ENCODE peak calls at places on chromosome 14, in nine cellular contexts. H, U, D, W, X, V, G, B and S are unnamed samples.

GRCh38 chr14:105926415-105927093 is 400.2 kb downstream of the TMEM121 start:
- DNase-seq in B (no peak), G (no peak), X (peak; percentile 76), U (no peak), D (no peak), V (no peak), W (no peak), H (no peak), S (no peak)

GRCh38 chr14:57578427-57579220 is 85.0 kb upstream of the CCDC198 start:
- DNase-seq in W (no peak), D (no peak), G (no peak), U (no peak), V (no peak), B (no peak), H (no peak), X (no peak), S (no peak)

GRCh38 chr14:67187210-67187609 is 2.0 kb upstream of the GARIN2 start:
- DNase-seq in H (peak; percentile 72), X (no peak), V (no peak), U (no peak), G (peak; percentile 70), W (peak; percentile 21), B (no peak), D (no peak), S (no peak)

GRCh38 chr14:23351681-23352505 is 794 bp downstream of the SLC22A17 start:
- DNase-seq in B (no peak), D (peak; percentile 43), H (peak; percentile 33), V (no peak), W (no peak), X (no peak), G (no peak), U (no peak), S (no peak)

GRCh38 chr14:81535399-81536124 is 1.9 kb upstream of the SEL1L start:
- DNase-seq in B (peak; percentile 23), G (no peak), H (no peak), D (no peak), U (no peak), V (no peak), W (no peak), X (no peak), S (no peak)

GRCh38 chr14:71322660-71323250 is 415.5 kb downstream of the PCNX1 start:
- DNase-seq in V (no peak), U (no peak), D (peak; percentile 34), B (peak; percentile 50), W (no peak), X (no peak), G (peak; percentile 40), H (peak; percentile 45), S (no peak)

GRCh38 chr14:103517626-103518415 is 4.8 kb downstream of the CKB start:
- DNase-seq in X (peak; percentile 78), U (no peak), B (no peak), G (no peak), W (no peak), D (no peak), H (no peak), V (no peak), S (no peak)

GRCh38 chr14:24211311-24211710 is 2.0 kb downstream of the CHMP4A start:
- DNase-seq in U (no peak), G (no peak), H (no peak), W (no peak), X (no peak), V (no peak), D (no peak), B (no peak), S (no peak)

GRCh38 chr14:99966436-99966835 is 98.8 kb upstream of the EVL start:
- DNase-seq in B (no peak), V (no peak), X (no peak), H (no peak), W (no peak), D (no peak), U (no peak), G (no peak), S (no peak)

GRCh38 chr14:89000007-89000942 is 175.8 kb downstream of the TTC8 start:
- DNase-seq in D (no peak), B (peak; percentile 81), U (peak; percentile 20), W (peak; percentile 24), V (no peak), X (peak; percentile 82), G (peak; percentile 97), H (peak; percentile 83), S (peak; percentile 55)

GRCh38 chr14:101128478-101129450 is 225.2 kb upstream of the RTL1 start:
- DNase-seq in G (no peak), X (no peak), U (no peak), B (no peak), W (no peak), V (no peak), D (peak; percentile 67), H (no peak), S (peak; percentile 5)

GRCh38 chr14:75811862-75812505 is 150.9 kb downstream of the TTLL5 start:
- DNase-seq in B (no peak), W (no peak), V (no peak), H (no peak), D (no peak), U (no peak), X (no peak), G (no peak), S (no peak)

GRCh38 chr14:103833711-103834110 is 13.7 kb downstream of the PPP1R13B start:
- DNase-seq in W (no peak), B (no peak), U (no peak), V (no peak), H (no peak), D (no peak), X (no peak), G (no peak), S (no peak)

GRCh38 chr14:90871605-90872233 is 55.5 kb upstream of the TTC7B start:
- DNase-seq in U (no peak), W (no peak), B (no peak), D (no peak), V (no peak), G (peak; percentile 16), H (no peak), X (no peak), S (no peak)

GRCh38 chr14:54173782-54174181 is 217.2 kb upstream of the BMP4 start:
- DNase-seq in D (no peak), V (no peak), B (no peak), G (peak; percentile 43), U (no peak), H (no peak), W (no peak), X (no peak), S (no peak)

GRCh38 chr14:79356040-79356439 is 855.3 kb downstream of the DIO2 start:
- DNase-seq in V (no peak), W (no peak), D (no peak), G (no peak), X (no peak), U (no peak), H (no peak), B (no peak), S (no peak)